ENCODE peak calls at places on chromosomes 1 and 21, in ten cellular contexts. E is T-helper 9 cell, W is hepatocyte, L is AG08396, F is HTR-8/SVneo, R is NCI-H345, Z is amygdala, A is psoas muscle, X is fibroblast of villous mesenchyme, S is cardiac muscle cell. U is an unnamed sample.

GRCh38 chr1:87203890-87204289 is 124.8 kb upstream of the LMO4 start:
- DNase-seq in E (no peak), S (peak), L (peak), F (no peak), X (no peak), W (no peak), Z (no peak), R (peak), A (no peak), U (no peak)

GRCh38 chr1:187010571-187011309 is 182.0 kb downstream of the PLA2G4A start:
- DNase-seq in E (no peak), F (no peak), X (no peak), L (no peak), R (no peak), W (no peak), Z (no peak), S (no peak), A (no peak), U (no peak)

GRCh38 chr1:153355445-153356071 is 2.1 kb upstream of the S100A9 start:
- DNase-seq in X (peak), F (peak), R (peak), S (peak), W (peak), E (peak), Z (no peak), A (peak), L (peak), U (peak)

GRCh38 chr1:36342426-36343185 is 19.2 kb upstream of the EVA1B start:
- DNase-seq in W (peak), S (peak), E (peak), F (peak), R (no peak), X (peak), Z (peak), L (peak), A (peak), U (peak)

GRCh38 chr1:109186704-109187071 is 27.0 kb upstream of the SARS1 start:
- DNase-seq in L (peak), W (no peak), S (no peak), E (no peak), A (peak), R (no peak), X (peak), Z (peak), F (no peak), U (no peak)

GRCh38 chr21:44656868-44657267 is 864 bp upstream of the KRTAP12-3 start:
- DNase-seq in F (no peak), Z (no peak), A (no peak), L (no peak), W (no peak), S (no peak), E (no peak), X (no peak), R (no peak), U (no peak)

GRCh38 chr21:31395268-31395667 is 51.2 kb upstream of the TIAM1 start:
- DNase-seq in A (no peak), S (no peak), F (no peak), Z (peak), X (no peak), E (no peak), R (no peak), W (no peak), L (no peak), U (no peak)

GRCh38 chr1:241837901-241838300 is 10.1 kb upstream of the EXO1 start:
- DNase-seq in X (peak), Z (no peak), S (peak), F (peak), R (no peak), E (no peak), W (peak), A (no peak), L (peak), U (no peak)

GRCh38 chr1:97047412-97047793 is 325.8 kb downstream of the PTBP2 start:
- DNase-seq in Z (no peak), W (no peak), X (no peak), A (no peak), S (no peak), R (no peak), E (no peak), F (no peak), L (no peak), U (no peak)

GRCh38 chr1:117512728-117513321 is 93.0 kb upstream of the TENT5C start:
- DNase-seq in E (no peak), A (no peak), X (peak), W (peak), F (no peak), S (peak), Z (no peak), L (peak), R (peak), U (no peak)

GRCh38 chr1:186183219-186183618 is 191.8 kb downstream of the TPR start:
- DNase-seq in S (peak), Z (no peak), X (peak), A (peak), R (no peak), E (no peak), F (peak), L (peak), W (no peak), U (no peak)

GRCh38 chr1:31799895-31800676 is 15.7 kb downstream of the SPOCD1 start:
- DNase-seq in E (no peak), S (no peak), W (peak), L (no peak), X (no peak), Z (no peak), A (no peak), R (no peak), F (no peak), U (no peak)

GRCh38 chr1:25821112-25821476 is 1.3 kb downstream of the MTFR1L start:
- DNase-seq in X (no peak), F (no peak), L (no peak), W (no peak), S (no peak), A (no peak), E (no peak), R (no peak), Z (no peak), U (no peak)

GRCh38 chr1:156337052-156337887 is 822 bp downstream of the CCT3 start:
- DNase-seq in S (no peak), R (no peak), L (no peak), W (no peak), E (no peak), Z (no peak), A (no peak), F (no peak), X (peak), U (no peak)

GRCh38 chr1:1334835-1335234 is 3.8 kb downstream of the TAS1R3 start:
- DNase-seq in S (no peak), Z (no peak), F (no peak), W (no peak), A (no peak), L (no peak), E (no peak), R (no peak), X (no peak), U (no peak)

GRCh38 chr1:109669246-109669948 is 1.5 kb downstream of the GSTM2 start:
- DNase-seq in R (no peak), L (no peak), Z (no peak), F (no peak), W (no peak), E (no peak), S (no peak), X (no peak), A (no peak), U (peak)

GRCh38 chr1:40267767-40268187 is 9.7 kb downstream of the ZMPSTE24 start:
- DNase-seq in W (no peak), R (no peak), Z (no peak), X (peak), F (no peak), A (no peak), E (no peak), L (peak), S (peak), U (no peak)

GRCh38 chr1:42319871-42320484 is 15.1 kb downstream of the FOXJ3 start:
- DNase-seq in A (no peak), L (no peak), E (peak), W (no peak), Z (no peak), F (no peak), X (peak), S (no peak), R (no peak), U (no peak)

GRCh38 chr1:15950763-15951295 is 25.1 kb downstream of the ZBTB17 start:
- DNase-seq in W (peak), L (no peak), S (peak), E (peak), R (no peak), Z (no peak), X (peak), A (no peak), F (peak), U (no peak)

GRCh38 chr1:214259353-214259982 is 21.5 kb upstream of the SMYD2 start:
- DNase-seq in Z (no peak), F (no peak), W (no peak), R (no peak), E (no peak), A (no peak), X (no peak), S (no peak), L (no peak), U (no peak)

GRCh38 chr1:46525253-46525983 is 26.0 kb downstream of the KNCN start:
- DNase-seq in W (no peak), X (no peak), A (no peak), L (no peak), S (no peak), Z (no peak), E (no peak), F (no peak), R (no peak), U (no peak)

GRCh38 chr1:17438176-17438976 is 1.1 kb downstream of the RCC2 start:
- DNase-seq in W (peak), L (peak), Z (peak), X (peak), S (peak), R (peak), A (peak), E (peak), F (peak), U (peak)

GRCh38 chr1:13813398-13814012 is 113.5 kb downstream of the PRDM2 start:
- DNase-seq in E (peak), X (peak), F (no peak), A (no peak), S (peak), L (peak), R (no peak), W (peak), Z (peak), U (peak)

GRCh38 chr1:224170748-224171478 is 12.1 kb upstream of the DEGS1 start:
- DNase-seq in Z (no peak), R (no peak), L (peak), X (peak), F (peak), E (peak), A (no peak), S (peak), W (no peak), U (no peak)

GRCh38 chr21:46562472-46562871 is 42.4 kb downstream of the S100B start:
- DNase-seq in F (no peak), R (no peak), Z (no peak), W (no peak), E (no peak), S (no peak), A (no peak), X (no peak), L (no peak), U (no peak)

GRCh38 chr21:43909736-43910455 is 44.9 kb downstream of the AGPAT3 start:
- DNase-seq in Z (no peak), W (no peak), E (no peak), R (no peak), S (no peak), L (no peak), F (no peak), X (no peak), A (no peak), U (peak)

GRCh38 chr1:212366901-212367300 is 47.8 kb downstream of the PACC1 start:
- DNase-seq in W (no peak), F (no peak), L (peak), Z (no peak), X (peak), A (no peak), R (no peak), S (peak), E (no peak), U (no peak)

GRCh38 chr1:201391225-201391624 is 7.9 kb downstream of the LAD1 start:
- DNase-seq in F (no peak), S (no peak), A (no peak), Z (no peak), W (no peak), L (no peak), R (no peak), E (no peak), X (no peak), U (no peak)

GRCh38 chr1:80769351-80769750 is 1031.4 kb upstream of the ADGRL2 start:
- DNase-seq in R (no peak), F (no peak), A (no peak), E (no peak), Z (no peak), W (no peak), L (no peak), X (no peak), S (no peak), U (no peak)

GRCh38 chr1:16391408-16391807 is 24.4 kb downstream of the SZRD1 start:
- DNase-seq in A (no peak), Z (no peak), R (no peak), L (no peak), W (no peak), F (no peak), S (no peak), X (peak), E (no peak), U (no peak)

GRCh38 chr1:80882552-80882951 is 918.2 kb upstream of the ADGRL2 start:
- DNase-seq in L (no peak), Z (no peak), W (peak), A (no peak), X (peak), E (no peak), R (no peak), S (peak), F (peak), U (no peak)

GRCh38 chr1:165068716-165069115 is 287.8 kb downstream of the LMX1A start:
- DNase-seq in W (peak), S (no peak), L (no peak), R (peak), X (peak), Z (peak), E (no peak), A (no peak), F (no peak), U (no peak)

GRCh38 chr1:80540605-80541004 is 1260.1 kb upstream of the ADGRL2 start:
- DNase-seq in W (no peak), F (no peak), X (peak), A (no peak), R (no peak), E (no peak), S (peak), L (no peak), Z (no peak), U (no peak)

GRCh38 chr1:26907071-26907922 is 6.5 kb downstream of the NR0B2 start:
- DNase-seq in W (peak), E (no peak), X (peak), L (peak), Z (no peak), R (no peak), S (peak), F (peak), A (peak), U (no peak)

GRCh38 chr1:7610936-7611335 is 160.2 kb upstream of the VAMP3 start:
- DNase-seq in E (no peak), W (no peak), X (no peak), R (no peak), F (no peak), L (no peak), A (no peak), Z (no peak), S (no peak), U (no peak)

GRCh38 chr1:77398115-77398514 is 116.3 kb downstream of the AK5 start:
- DNase-seq in X (no peak), W (no peak), L (no peak), A (no peak), S (no peak), F (no peak), E (no peak), Z (no peak), R (no peak), U (no peak)

GRCh38 chr1:172431721-172432192 is 11.3 kb downstream of the C1orf105 start:
- DNase-seq in L (no peak), A (no peak), W (peak), X (no peak), R (peak), F (no peak), Z (no peak), S (no peak), E (no peak), U (no peak)

GRCh38 chr1:97144527-97144926 is 422.9 kb downstream of the PTBP2 start:
- DNase-seq in L (peak), W (no peak), R (no peak), Z (no peak), A (no peak), X (peak), F (peak), S (peak), E (no peak), U (no peak)